ENCODE peak calls at places on chromosomes 3 and 15, in eight cellular contexts. I is SJSA1; U is uterus; W is tibial artery; S is tibial nerve; Q is fibroblast of lung; Z is SK-N-SH; Y is CD8-positive, alpha-beta T cell. N is an unnamed sample.

GRCh38 chr15:48177875-48178611 is at the start of gene MYEF2:
- DNase-seq in Y (peak; percentile 39), Q (peak; percentile 66), S (peak; percentile 36), Z (peak; percentile 94), W (peak; percentile 52), I (peak; percentile 49), U (peak; percentile 32), N (peak; percentile 22)

GRCh38 chr3:192445768-192446644 is 281.3 kb downstream of the FGF12 start:
- DNase-seq in S (no peak), Y (no peak), Q (peak; percentile 55), U (no peak), Z (no peak), I (no peak), W (no peak), N (no peak)

GRCh38 chr3:187767266-187768032 is 22.2 kb upstream of the BCL6 start:
- DNase-seq in U (no peak), I (no peak), Y (no peak), W (no peak), Z (no peak), Q (peak; percentile 94), S (no peak), N (no peak)

GRCh38 chr3:158185711-158186110 is 75.8 kb downstream of the RSRC1 start:
- DNase-seq in W (no peak), Q (no peak), S (no peak), Z (no peak), Y (no peak), I (no peak), U (no peak), N (no peak)

GRCh38 chr15:69531302-69532027 is 78.8 kb downstream of the RPLP1 start:
- DNase-seq in Y (no peak), S (no peak), Z (no peak), Q (peak; percentile 17), U (no peak), I (peak; percentile 50), W (no peak), N (no peak)

GRCh38 chr3:141289228-141289772 is 57.7 kb downstream of the PXYLP1 start:
- DNase-seq in I (no peak), W (no peak), Z (no peak), U (no peak), S (no peak), Q (no peak), Y (no peak), N (no peak)

GRCh38 chr3:69142090-69142489 is 19.7 kb upstream of the LMOD3 start:
- DNase-seq in Q (peak; percentile 31), U (no peak), Y (no peak), S (no peak), Z (no peak), W (no peak), I (no peak), N (no peak)

GRCh38 chr3:187169231-187169960 is 27.9 kb upstream of the RTP1 start:
- DNase-seq in S (no peak), W (no peak), Y (no peak), I (no peak), Q (peak; percentile 66), U (no peak), Z (no peak), N (no peak)

GRCh38 chr3:64900916-64901903 is 213.4 kb upstream of the ADAMTS9 start:
- DNase-seq in Y (no peak), Z (no peak), I (no peak), Q (peak; percentile 60), W (no peak), S (no peak), U (no peak), N (no peak)

GRCh38 chr15:67543348-67543718 is 830 bp downstream of the MAP2K5 start:
- DNase-seq in Q (peak; percentile 3), I (no peak), S (no peak), U (no peak), W (no peak), Y (no peak), Z (peak; percentile 56), N (no peak)

GRCh38 chr15:85421116-85421925 is 40.9 kb downstream of the AKAP13 start:
- DNase-seq in Z (no peak), I (no peak), W (no peak), Q (peak; percentile 79), S (no peak), Y (no peak), U (no peak), N (no peak)

GRCh38 chr15:40307421-40308165 is at the start of gene PLCB2:
- DNase-seq in I (peak; percentile 97), Z (no peak), Y (peak; percentile 56), W (no peak), Q (no peak), U (no peak), S (no peak), N (no peak)

GRCh38 chr15:93694038-93694437 is 537.3 kb upstream of the MCTP2 start:
- DNase-seq in Q (no peak), U (no peak), S (no peak), W (no peak), Z (no peak), Y (no peak), I (no peak), N (no peak)

GRCh38 chr3:27900316-27900715 is 178.2 kb upstream of the EOMES start:
- DNase-seq in W (no peak), Y (peak; percentile 9), Q (no peak), S (no peak), Z (no peak), U (no peak), I (no peak), N (no peak)

GRCh38 chr3:174859109-174859735 is at the start of gene NAALADL2:
- DNase-seq in S (no peak), Z (no peak), Q (no peak), W (no peak), U (no peak), Y (no peak), I (no peak), N (no peak)

GRCh38 chr3:138673641-138674040 is 65.1 kb downstream of the FAIM start:
- DNase-seq in Y (no peak), Z (no peak), W (no peak), U (no peak), S (no peak), I (no peak), Q (peak; percentile 94), N (no peak)

GRCh38 chr3:115996420-115997108 is 373.3 kb downstream of the GAP43 start:
- DNase-seq in Y (no peak), I (peak; percentile 80), U (no peak), Q (peak; percentile 83), Z (no peak), W (no peak), S (no peak), N (no peak)

GRCh38 chr3:184299488-184300376 is 691 bp downstream of the PSMD2 start:
- DNase-seq in U (no peak), Q (peak; percentile 59), S (no peak), Y (no peak), W (no peak), I (no peak), Z (no peak), N (no peak)

GRCh38 chr15:55775316-55775715 is 32.4 kb upstream of the PRTG start:
- DNase-seq in Q (no peak), S (no peak), Z (peak; percentile 40), W (no peak), Y (no peak), U (no peak), I (no peak), N (no peak)

GRCh38 chr3:48528754-48529153 is 24.8 kb upstream of the SHISA5 start:
- DNase-seq in Z (no peak), Q (no peak), I (no peak), U (no peak), S (no peak), Y (no peak), W (no peak), N (no peak)

GRCh38 chr3:48532974-48533337 is 23.6 kb downstream of the PFKFB4 start:
- DNase-seq in I (no peak), Z (no peak), S (no peak), Y (no peak), Q (no peak), W (no peak), U (no peak), N (no peak)

GRCh38 chr3:48532271-48532973 is 24.2 kb downstream of the PFKFB4 start:
- DNase-seq in Q (no peak), Y (no peak), U (no peak), I (no peak), S (no peak), W (no peak), Z (no peak), N (no peak)

GRCh38 chr3:48524970-48525369 is 21.0 kb upstream of the SHISA5 start:
- DNase-seq in U (no peak), I (no peak), Y (no peak), Z (no peak), W (no peak), Q (no peak), S (no peak), N (no peak)

GRCh38 chr3:48528043-48528442 is 24.1 kb upstream of the SHISA5 start:
- DNase-seq in Z (no peak), I (no peak), Y (no peak), S (no peak), W (no peak), Q (no peak), U (no peak), N (no peak)
- H3K4me1 ChIP-seq in Z (no peaks in the 10 kb centered on the region), I (no peaks in the 10 kb centered on the region), Y (no peaks in the 10 kb centered on the region), S (no peaks in the 10 kb centered on the region), W (no peaks in the 10 kb centered on the region), Q (no peaks in the 10 kb centered on the region), U (no peaks in the 10 kb centered on the region), N (no peaks in the 10 kb centered on the region)

GRCh38 chr3:30663533-30664241 is 57.3 kb downstream of the TGFBR2 start:
- DNase-seq in I (no peak), U (no peak), Z (no peak), S (no peak), Q (no peak), W (no peak), Y (no peak), N (no peak)
- H3K4me1 ChIP-seq in I (peaks cover 54% of the 10 kb centered on the region), U (peaks cover 19% of the 10 kb centered on the region), Z (peaks cover 6% of the 10 kb centered on the region), S (peaks cover 57% of the 10 kb centered on the region), Q (peaks cover 6% of the 10 kb centered on the region), W (peaks cover 72% of the 10 kb centered on the region), Y (peaks cover 99% of the 10 kb centered on the region), N (peaks cover 85% of the 10 kb centered on the region)

GRCh38 chr3:98573231-98573728 is 20.1 kb downstream of the CPOX start:
- DNase-seq in U (no peak), Z (peak; percentile 36), I (no peak), W (no peak), Q (no peak), S (no peak), Y (no peak), N (no peak)
- H3K4me1 ChIP-seq in U (no peaks in the 10 kb centered on the region), Z (no peaks in the 10 kb centered on the region), I (peaks cover 8% of the 10 kb centered on the region), W (no peaks in the 10 kb centered on the region), Q (peaks cover 3% of the 10 kb centered on the region), S (no peaks in the 10 kb centered on the region), Y (peaks cover 6% of the 10 kb centered on the region), N (no peaks in the 10 kb centered on the region)

GRCh38 chr15:100919481-100920405 is 586 bp downstream of the LRRK1 start:
- DNase-seq in W (no peak), Y (no peak), U (peak; percentile 34), Z (peak; percentile 75), I (no peak), Q (peak; percentile 42), S (no peak), N (no peak)

GRCh38 chr15:100922192-100923040 is 3.3 kb downstream of the LRRK1 start:
- DNase-seq in I (no peak), U (no peak), Z (no peak), Y (no peak), W (no peak), Q (no peak), S (no peak), N (no peak)

GRCh38 chr15:100918690-100919480 is at the start of gene LRRK1:
- DNase-seq in Z (peak; percentile 83), U (peak; percentile 43), S (no peak), I (peak; percentile 61), Q (peak; percentile 61), W (no peak), Y (no peak), N (no peak)

GRCh38 chr15:100923076-100923475 is 3.9 kb downstream of the LRRK1 start:
- DNase-seq in S (no peak), Z (no peak), W (no peak), I (no peak), Y (no peak), U (no peak), Q (no peak), N (no peak)

GRCh38 chr15:100920516-100921135 is 1.5 kb downstream of the LRRK1 start:
- DNase-seq in I (no peak), U (no peak), W (no peak), Z (no peak), Y (no peak), Q (no peak), S (no peak), N (no peak)
- H3K4me1 ChIP-seq in I (peaks cover 23% of the 10 kb centered on the region), U (no peaks in the 10 kb centered on the region), W (no peaks in the 10 kb centered on the region), Z (peaks cover 27% of the 10 kb centered on the region), Y (peaks cover 8% of the 10 kb centered on the region), Q (no peaks in the 10 kb centered on the region), S (peaks cover 16% of the 10 kb centered on the region), N (peaks cover 16% of the 10 kb centered on the region)